ENCODE peak calls at places on chromosomes 12 and 14, in six cellular contexts. D is neural progenitor cell; Y is activated T-cell treated with anti-CD3 and anti-CD28 coated beads for 1 hour; P is head of caudate nucleus; Q is pons; L is naive thymus-derived CD8-positive, alpha-beta T cell. A is an unnamed sample.

GRCh38 chr12:64077922-64078321 is 144.2 kb downstream of the KICS2 start:
- DNase-seq in D (no peak), Y (no peak), P (no peak), Q (no peak), L (no peak), A (no peak)

GRCh38 chr14:93676416-93676958 is 111.8 kb downstream of the PRIMA1 start:
- DNase-seq in D (no peak), Y (no peak), P (no peak), Q (no peak), L (no peak), A (no peak)

GRCh38 chr12:81167694-81168093 is 89.8 kb downstream of the ACSS3 start:
- DNase-seq in D (no peak), Y (no peak), P (no peak), Q (no peak), L (no peak), A (no peak)

GRCh38 chr12:80958162-80958561 is 20.4 kb upstream of the LIN7A start:
- DNase-seq in D (no peak), Y (no peak), P (no peak), Q (no peak), L (no peak), A (no peak)

GRCh38 chr14:76050797-76051392 is 65.3 kb downstream of the IFT43 start:
- DNase-seq in D (peak), Y (peak), P (peak), Q (peak), L (peak), A (peak)

GRCh38 chr14:51304428-51304827 is 64.4 kb downstream of the TMX1 start:
- DNase-seq in D (no peak), Y (no peak), P (no peak), Q (no peak), L (no peak), A (peak)

GRCh38 chr12:109621864-109622485 is 48.4 kb downstream of the MVK start:
- DNase-seq in D (peak), Y (no peak), P (no peak), Q (no peak), L (no peak), A (no peak)

GRCh38 chr14:31435276-31435675 is 14.9 kb upstream of the HEATR5A start:
- DNase-seq in D (no peak), Y (no peak), P (no peak), Q (no peak), L (no peak), A (peak)

GRCh38 chr14:50619569-50620141 is 48.5 kb downstream of the SAV1 start:
- DNase-seq in D (peak), Y (no peak), P (no peak), Q (peak), L (no peak), A (peak)

GRCh38 chr12:12908252-12908651 is 16.9 kb downstream of the GPRC5A start:
- DNase-seq in D (no peak), Y (no peak), P (no peak), Q (no peak), L (no peak), A (no peak)

GRCh38 chr12:127621366-127621765 is 645.6 kb upstream of the TMEM132C start:
- DNase-seq in D (peak), Y (no peak), P (no peak), Q (no peak), L (no peak), A (no peak)

GRCh38 chr12:55699471-55700055 is 8.1 kb downstream of the ITGA7 start:
- DNase-seq in D (no peak), Y (no peak), P (no peak), Q (no peak), L (no peak), A (no peak)

GRCh38 chr12:26878661-26879119 is 45.7 kb upstream of the ITPR2 start:
- DNase-seq in D (no peak), Y (no peak), P (peak), Q (peak), L (no peak), A (no peak)

GRCh38 chr14:96986701-96987474 is 189.7 kb downstream of the VRK1 start:
- DNase-seq in D (no peak), Y (no peak), P (no peak), Q (peak), L (no peak), A (no peak)

GRCh38 chr14:100665518-100666032 is 61.1 kb upstream of the DLK1 start:
- DNase-seq in D (no peak), Y (no peak), P (no peak), Q (peak), L (no peak), A (no peak)

GRCh38 chr12:15837141-15837781 is 44.9 kb upstream of the STRAP start:
- DNase-seq in D (no peak), Y (no peak), P (no peak), Q (no peak), L (no peak), A (peak)

GRCh38 chr12:31880340-31880739 is 78.9 kb upstream of the RESF1 start:
- DNase-seq in D (no peak), Y (no peak), P (no peak), Q (no peak), L (no peak), A (no peak)

GRCh38 chr12:121132601-121133481 is at the start of gene P2RX7:
- DNase-seq in D (peak), Y (peak), P (peak), Q (peak), L (peak), A (peak)

GRCh38 chr14:61527325-61528100 is 167.8 kb upstream of the HIF1A start:
- DNase-seq in D (no peak), Y (no peak), P (no peak), Q (no peak), L (no peak), A (no peak)

GRCh38 chr14:93045965-93046695 is 69.6 kb downstream of the ITPK1 start:
- DNase-seq in D (no peak), Y (no peak), P (no peak), Q (no peak), L (no peak), A (no peak)